ENCODE peak calls at places on chromosomes 12 and 14, in five cellular contexts. One of them, this sample, is unnamed.

GRCh38 chr12:1932264-1932777 is 13.9 kb upstream of the CACNA2D4 start:
- DNase-seq in fibroblast of lung: peak
- DNase-seq in GM12878: no peak
- DNase-seq in keratinocyte: no peak
- DNase-seq in astrocyte: peak
- DNase-seq in this sample: no peak

GRCh38 chr12:45220961-45221360 is 5.1 kb downstream of the ANO6 start:
- DNase-seq in fibroblast of lung: no peak
- DNase-seq in astrocyte: no peak
- DNase-seq in keratinocyte: no peak
- DNase-seq in GM12878: no peak
- DNase-seq in this sample: no peak

GRCh38 chr14:74563621-74564159 is 48.3 kb downstream of the LTBP2 start:
- DNase-seq in GM12878: no peak
- DNase-seq in keratinocyte: no peak
- DNase-seq in astrocyte: no peak
- DNase-seq in fibroblast of lung: no peak
- DNase-seq in this sample: no peak

GRCh38 chr12:11839093-11839641 is 189.7 kb downstream of the ETV6 start:
- DNase-seq in fibroblast of lung: peak
- DNase-seq in GM12878: no peak
- DNase-seq in astrocyte: peak
- DNase-seq in keratinocyte: no peak
- DNase-seq in this sample: no peak

GRCh38 chr12:25023808-25024207 is 74.9 kb upstream of the BCAT1 start:
- DNase-seq in fibroblast of lung: no peak
- DNase-seq in keratinocyte: no peak
- DNase-seq in GM12878: no peak
- DNase-seq in astrocyte: no peak
- DNase-seq in this sample: no peak

GRCh38 chr12:78795934-78796445 is 68.6 kb upstream of the SYT1 start:
- DNase-seq in fibroblast of lung: no peak
- DNase-seq in GM12878: no peak
- DNase-seq in keratinocyte: no peak
- DNase-seq in astrocyte: peak
- DNase-seq in this sample: no peak

GRCh38 chr14:65415613-65416012 is 3.1 kb downstream of the FUT8 start:
- DNase-seq in keratinocyte: no peak
- DNase-seq in fibroblast of lung: no peak
- DNase-seq in astrocyte: no peak
- DNase-seq in GM12878: no peak
- DNase-seq in this sample: peak

GRCh38 chr14:28896337-28896736 is 129.8 kb downstream of the FOXG1 start:
- DNase-seq in fibroblast of lung: no peak
- DNase-seq in keratinocyte: no peak
- DNase-seq in GM12878: no peak
- DNase-seq in astrocyte: no peak
- DNase-seq in this sample: no peak

GRCh38 chr12:48105321-48105866 is 485 bp downstream of the SENP1 start:
- DNase-seq in astrocyte: peak
- DNase-seq in GM12878: peak
- DNase-seq in fibroblast of lung: peak
- DNase-seq in keratinocyte: no peak
- DNase-seq in this sample: peak

GRCh38 chr14:32702571-32702970 is 236.1 kb upstream of the NPAS3 start:
- DNase-seq in keratinocyte: no peak
- DNase-seq in fibroblast of lung: no peak
- DNase-seq in GM12878: no peak
- DNase-seq in astrocyte: peak
- DNase-seq in this sample: peak

GRCh38 chr12:128794661-128795529 is 28.9 kb downstream of the SLC15A4 start:
- DNase-seq in astrocyte: no peak
- DNase-seq in fibroblast of lung: no peak
- DNase-seq in GM12878: no peak
- DNase-seq in keratinocyte: no peak
- DNase-seq in this sample: no peak

GRCh38 chr12:121512561-121512960 is 68.3 kb downstream of the KDM2B start:
- DNase-seq in fibroblast of lung: no peak
- DNase-seq in keratinocyte: no peak
- DNase-seq in astrocyte: no peak
- DNase-seq in GM12878: no peak
- DNase-seq in this sample: no peak

GRCh38 chr12:113474635-113475436 is 3.2 kb upstream of the LHX5 start:
- DNase-seq in keratinocyte: no peak
- DNase-seq in GM12878: no peak
- DNase-seq in astrocyte: no peak
- DNase-seq in fibroblast of lung: no peak
- DNase-seq in this sample: peak

GRCh38 chr12:127153996-127154395 is 1113.0 kb upstream of the TMEM132C start:
- DNase-seq in astrocyte: no peak
- DNase-seq in fibroblast of lung: no peak
- DNase-seq in keratinocyte: no peak
- DNase-seq in GM12878: no peak
- DNase-seq in this sample: no peak

GRCh38 chr12:77855548-77855947 is 24.9 kb downstream of the NAV3 start:
- DNase-seq in keratinocyte: no peak
- DNase-seq in GM12878: no peak
- DNase-seq in astrocyte: peak
- DNase-seq in fibroblast of lung: peak
- DNase-seq in this sample: no peak

GRCh38 chr14:91244501-91244901 is at the start of gene GPR68:
- DNase-seq in astrocyte: peak
- DNase-seq in keratinocyte: no peak
- DNase-seq in GM12878: no peak
- DNase-seq in fibroblast of lung: peak
- DNase-seq in this sample: peak

GRCh38 chr12:59046763-59047534 is 126.6 kb upstream of the LRIG3 start:
- DNase-seq in astrocyte: no peak
- DNase-seq in GM12878: no peak
- DNase-seq in keratinocyte: no peak
- DNase-seq in fibroblast of lung: no peak
- DNase-seq in this sample: no peak

GRCh38 chr14:65620195-65620594 is 207.7 kb downstream of the FUT8 start:
- DNase-seq in fibroblast of lung: no peak
- DNase-seq in keratinocyte: no peak
- DNase-seq in GM12878: no peak
- DNase-seq in astrocyte: no peak
- DNase-seq in this sample: no peak

GRCh38 chr12:51218607-51219161 is 822 bp upstream of the POU6F1 start:
- DNase-seq in GM12878: no peak
- DNase-seq in keratinocyte: no peak
- DNase-seq in fibroblast of lung: no peak
- DNase-seq in astrocyte: no peak
- DNase-seq in this sample: peak

GRCh38 chr12:69510176-69510827 is 40.1 kb downstream of the FRS2 start:
- DNase-seq in GM12878: no peak
- DNase-seq in fibroblast of lung: no peak
- DNase-seq in keratinocyte: no peak
- DNase-seq in astrocyte: no peak
- DNase-seq in this sample: no peak

GRCh38 chr12:77324763-77325468 is 259.5 kb upstream of the E2F7 start:
- DNase-seq in fibroblast of lung: peak
- DNase-seq in astrocyte: peak
- DNase-seq in keratinocyte: no peak
- DNase-seq in GM12878: no peak
- DNase-seq in this sample: peak

GRCh38 chr14:23915559-23915958 is 38.0 kb upstream of the DHRS4 start:
- DNase-seq in fibroblast of lung: no peak
- DNase-seq in keratinocyte: no peak
- DNase-seq in astrocyte: no peak
- DNase-seq in GM12878: no peak
- DNase-seq in this sample: no peak

GRCh38 chr12:102298022-102298421 is 100.4 kb upstream of the PMCH start:
- DNase-seq in fibroblast of lung: no peak
- DNase-seq in keratinocyte: peak
- DNase-seq in GM12878: no peak
- DNase-seq in astrocyte: peak
- DNase-seq in this sample: no peak

GRCh38 chr12:12022306-12022931 is 48.3 kb upstream of the BCL2L14 start:
- DNase-seq in GM12878: no peak
- DNase-seq in keratinocyte: no peak
- DNase-seq in astrocyte: no peak
- DNase-seq in fibroblast of lung: no peak
- DNase-seq in this sample: no peak

GRCh38 chr12:88908345-88908744 is 328.1 kb upstream of the KITLG start:
- DNase-seq in astrocyte: no peak
- DNase-seq in GM12878: no peak
- DNase-seq in fibroblast of lung: no peak
- DNase-seq in keratinocyte: no peak
- DNase-seq in this sample: no peak
- H3K27ac ChIP-seq in astrocyte: no peak
- H3K27ac ChIP-seq in GM12878: no peak
- H3K27ac ChIP-seq in fibroblast of lung: no peak
- H3K27ac ChIP-seq in keratinocyte: no peak
- H3K27ac ChIP-seq in this sample: no peak

GRCh38 chr14:103279129-103280025 is 54.7 kb upstream of the EIF5 start:
- DNase-seq in astrocyte: no peak
- DNase-seq in keratinocyte: no peak
- DNase-seq in fibroblast of lung: no peak
- DNase-seq in GM12878: no peak
- DNase-seq in this sample: peak
- TF ChIP-seq EZH2 in astrocyte: peak
- TF ChIP-seq EZH2 in keratinocyte: peak
- TF ChIP-seq EZH2 in fibroblast of lung: peak
- TF ChIP-seq EZH2 in GM12878: no peak
- TF ChIP-seq EZH2 in this sample: peak

DNA sequence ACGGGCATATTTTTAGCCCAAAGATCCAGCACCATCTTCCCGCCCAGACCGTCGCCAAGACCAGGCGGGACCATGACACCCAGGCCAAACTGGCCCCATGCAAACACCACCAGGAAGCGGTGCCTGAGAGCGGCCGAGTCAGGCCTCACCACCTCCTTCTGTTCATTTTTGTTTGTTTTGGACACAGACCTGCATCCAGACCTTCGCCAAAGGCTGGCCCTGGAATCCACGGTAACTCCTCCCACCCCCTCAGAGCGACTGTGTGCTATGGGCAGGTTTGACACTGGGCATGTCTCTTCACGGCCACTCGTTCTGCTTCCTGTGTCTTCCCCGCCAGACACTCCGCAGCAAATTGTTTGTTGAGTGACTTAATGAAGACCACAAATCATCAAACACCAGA is 47.2 kb downstream of the NCOR2 start:
- DNase-seq in fibroblast of lung: no peak
- DNase-seq in astrocyte: peak
- DNase-seq in keratinocyte: no peak
- DNase-seq in GM12878: no peak
- DNase-seq in this sample: no peak
- H3K27ac ChIP-seq in fibroblast of lung: no peak
- H3K27ac ChIP-seq in astrocyte: peak
- H3K27ac ChIP-seq in keratinocyte: peak
- H3K27ac ChIP-seq in GM12878: no peak
- H3K27ac ChIP-seq in this sample: no peak

DNA sequence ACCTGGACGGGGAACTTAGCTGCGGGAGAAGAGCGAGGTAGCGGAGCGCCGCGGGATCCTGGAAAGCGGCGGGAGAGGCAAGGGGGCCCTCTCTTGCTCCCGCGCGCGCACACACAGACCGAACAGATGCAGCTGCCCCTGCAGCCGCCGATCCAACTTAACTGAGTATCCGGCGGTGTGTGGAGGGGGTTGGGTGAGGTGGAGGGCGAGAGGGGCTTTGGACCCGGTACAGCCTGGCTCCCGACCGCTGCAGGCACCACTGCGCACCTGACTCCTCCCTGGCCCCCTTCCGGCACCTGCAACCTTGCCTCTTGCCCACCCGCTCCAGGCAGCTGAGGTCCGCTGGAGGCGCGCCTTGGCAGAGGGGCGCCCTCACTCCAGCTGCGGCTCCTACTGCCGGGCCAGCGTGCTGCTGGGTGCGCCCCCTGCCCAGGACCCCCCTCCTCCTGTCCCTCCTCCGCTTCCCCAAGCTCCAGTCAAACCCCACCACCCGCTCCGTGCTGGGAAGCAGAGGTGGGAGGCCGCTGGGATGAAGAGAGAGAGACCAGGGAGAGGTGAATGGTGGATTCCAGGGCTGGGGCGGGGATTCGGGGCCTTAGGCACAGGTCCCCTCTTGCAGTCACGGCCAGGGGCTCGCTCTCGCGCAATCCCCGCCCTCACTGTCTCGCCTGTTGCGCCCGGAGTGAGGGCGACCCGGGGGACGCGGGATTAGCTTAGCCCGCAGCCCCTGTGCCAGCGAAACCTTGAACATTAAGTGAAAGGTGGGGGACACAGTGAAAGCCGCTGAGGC is 2.6 kb downstream of the DIO3 start:
- DNase-seq in keratinocyte: no peak
- DNase-seq in astrocyte: no peak
- DNase-seq in fibroblast of lung: no peak
- DNase-seq in GM12878: no peak
- DNase-seq in this sample: peak
- TF ChIP-seq EZH2 in keratinocyte: no peak
- TF ChIP-seq EZH2 in astrocyte: no peak
- TF ChIP-seq EZH2 in fibroblast of lung: no peak
- TF ChIP-seq EZH2 in GM12878: no peak
- TF ChIP-seq EZH2 in this sample: peak

GRCh38 chr12:118127867-118128266 is 8.1 kb upstream of the PEBP1 start:
- DNase-seq in keratinocyte: no peak
- DNase-seq in astrocyte: no peak
- DNase-seq in fibroblast of lung: no peak
- DNase-seq in GM12878: no peak
- DNase-seq in this sample: no peak

GRCh38 chr12:118126119-118126757 is 9.7 kb upstream of the PEBP1 start:
- DNase-seq in fibroblast of lung: no peak
- DNase-seq in keratinocyte: no peak
- DNase-seq in GM12878: no peak
- DNase-seq in astrocyte: no peak
- DNase-seq in this sample: no peak

GRCh38 chr12:118124333-118124874 is 11.5 kb upstream of the PEBP1 start:
- DNase-seq in fibroblast of lung: no peak
- DNase-seq in astrocyte: no peak
- DNase-seq in keratinocyte: no peak
- DNase-seq in GM12878: no peak
- DNase-seq in this sample: no peak

GRCh38 chr12:118122264-118122663 is 13.7 kb upstream of the PEBP1 start:
- DNase-seq in fibroblast of lung: no peak
- DNase-seq in astrocyte: no peak
- DNase-seq in keratinocyte: no peak
- DNase-seq in GM12878: no peak
- DNase-seq in this sample: no peak

DNA sequence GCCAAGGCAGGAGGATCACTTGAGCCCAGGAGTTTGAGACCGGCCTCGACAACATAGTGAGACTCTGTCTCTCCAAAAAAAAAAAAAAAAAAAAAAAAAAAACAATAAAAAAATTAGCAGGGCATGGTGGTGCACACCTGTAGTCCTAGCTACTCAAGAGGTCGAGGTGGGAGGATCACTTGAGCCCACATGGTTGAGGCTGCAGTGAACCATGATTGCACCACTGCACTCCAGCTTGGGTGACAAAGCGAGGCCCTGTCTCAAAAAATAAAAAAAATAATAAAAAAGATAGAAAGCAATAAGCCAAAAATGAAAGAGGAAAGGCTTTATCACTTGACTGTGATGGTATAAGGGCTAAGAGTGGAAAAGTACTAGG is 10.2 kb upstream of the PEBP1 start:
- DNase-seq in astrocyte: no peak
- DNase-seq in GM12878: no peak
- DNase-seq in fibroblast of lung: no peak
- DNase-seq in keratinocyte: no peak
- DNase-seq in this sample: no peak
- H3K27ac ChIP-seq in astrocyte: no peak
- H3K27ac ChIP-seq in GM12878: no peak
- H3K27ac ChIP-seq in fibroblast of lung: no peak
- H3K27ac ChIP-seq in keratinocyte: no peak
- H3K27ac ChIP-seq in this sample: no peak

GRCh38 chr12:130611026-130611905 is 104.8 kb downstream of the RIMBP2 start:
- DNase-seq in fibroblast of lung: no peak
- DNase-seq in astrocyte: no peak
- DNase-seq in GM12878: no peak
- DNase-seq in keratinocyte: no peak
- DNase-seq in this sample: no peak
- TF ChIP-seq EZH2 in fibroblast of lung: no peak
- TF ChIP-seq EZH2 in astrocyte: no peak
- TF ChIP-seq EZH2 in GM12878: no peak
- TF ChIP-seq EZH2 in keratinocyte: no peak
- TF ChIP-seq EZH2 in this sample: no peak